ENCODE peak calls at places on chromosomes 5 and 9, in five cellular contexts. F is T47D, K is HS-27A, V is H1, T is choroid plexus epithelial cell. U is an unnamed sample.

GRCh38 chr9:26524225-26524624 is 368.4 kb downstream of the CAAP1 start:
- DNase-seq in F (no peak), K (no peak), V (no peak), T (no peak), U (no peak)

GRCh38 chr9:135608999-135609317 is 30.4 kb downstream of the GLT6D1 start:
- DNase-seq in F (no peak), K (no peak), V (no peak), T (no peak), U (no peak)

GRCh38 chr9:35111006-35111933 is 4.4 kb downstream of the ATOSB start:
- DNase-seq in F (peak), K (peak), V (peak), T (peak), U (peak)

GRCh38 chr5:169786219-169786618 is 149.1 kb downstream of the DOCK2 start:
- DNase-seq in F (no peak), K (no peak), V (no peak), T (no peak), U (no peak)

GRCh38 chr9:73643379-73644013 is 491.8 kb downstream of the ANXA1 start:
- DNase-seq in F (no peak), K (no peak), V (no peak), T (peak), U (no peak)

GRCh38 chr5:39648539-39649200 is 223.9 kb upstream of the DAB2 start:
- DNase-seq in F (peak), K (peak), V (no peak), T (peak), U (no peak)

GRCh38 chr5:78754655-78755054 is 106.1 kb upstream of the LHFPL2 start:
- DNase-seq in F (no peak), K (no peak), V (no peak), T (no peak), U (no peak)

GRCh38 chr5:145245354-145245753 is 589.8 kb downstream of the PRELID2 start:
- DNase-seq in F (no peak), K (no peak), V (no peak), T (peak), U (no peak)

GRCh38 chr5:14476791-14477435 is 104.7 kb upstream of the OTULINL start:
- DNase-seq in F (peak), K (no peak), V (no peak), T (peak), U (no peak)

U was measured in HuH-7.5.